ENCODE peak calls at places on chromosomes 7 and 10, in six cellular contexts. M, E, K, O, J and Y are unnamed samples.

GRCh38 chr7:107857541-107857912 is 33.5 kb upstream of the DLD start:
- DNase-seq in M (no peak), E (no peak), K (no peak), O (no peak), J (peak; percentile 54), Y (peak; percentile 33)

GRCh38 chr10:44801383-44802327 is 109.5 kb upstream of the TMEM72 start:
- DNase-seq in M (peak; percentile 90), E (no peak), K (peak; percentile 71), O (peak; percentile 1), J (peak; percentile 98), Y (peak; percentile 97)

GRCh38 chr10:80462277-80462985 is 8.3 kb downstream of the TSPAN14 start:
- DNase-seq in M (no peak), E (peak; percentile 51), K (no peak), O (no peak), J (no peak), Y (peak; percentile 34)

GRCh38 chr10:17880596-17880995 is 71.1 kb upstream of the SLC39A12 start:
- DNase-seq in M (no peak), E (no peak), K (no peak), O (no peak), J (no peak), Y (no peak)

GRCh38 chr7:114939484-114940097 is 17.7 kb downstream of the MDFIC start:
- DNase-seq in M (no peak), E (peak; percentile 73), K (no peak), O (no peak), J (no peak), Y (no peak)

GRCh38 chr7:138828302-138828701 is 30.3 kb upstream of the ATP6V0A4 start:
- DNase-seq in M (no peak), E (no peak), K (no peak), O (no peak), J (no peak), Y (no peak)

GRCh38 chr10:99234739-99235468 is 748 bp downstream of the HPSE2 start:
- DNase-seq in M (no peak), E (no peak), K (no peak), O (no peak), J (no peak), Y (peak; percentile 0)

GRCh38 chr7:107353701-107354100 is 116.2 kb upstream of the GPR22 start:
- DNase-seq in M (no peak), E (no peak), K (no peak), O (no peak), J (peak; percentile 23), Y (peak; percentile 79)

GRCh38 chr10:99983280-99983988 is 26.3 kb downstream of the DNMBP start:
- DNase-seq in M (no peak), E (no peak), K (no peak), O (no peak), J (peak; percentile 91), Y (peak; percentile 79)

GRCh38 chr7:77648742-77649338 is 47.4 kb upstream of the RSBN1L start:
- DNase-seq in M (no peak), E (no peak), K (no peak), O (no peak), J (no peak), Y (no peak)

GRCh38 chr7:47128719-47129118 is 453.2 kb downstream of the TNS3 start:
- DNase-seq in M (no peak), E (no peak), K (no peak), O (no peak), J (no peak), Y (no peak)

GRCh38 chr7:103630318-103630717 is 184.3 kb upstream of the SLC26A5 start:
- DNase-seq in M (peak; percentile 46), E (no peak), K (peak; percentile 46), O (no peak), J (peak; percentile 50), Y (peak; percentile 60)

GRCh38 chr10:97024181-97025073 is 161.3 kb downstream of the SLIT1 start:
- DNase-seq in M (no peak), E (no peak), K (peak; percentile 70), O (no peak), J (peak; percentile 86), Y (peak; percentile 93)

GRCh38 chr10:75408911-75409885 is 7.6 kb upstream of the ZNF503 start:
- DNase-seq in M (peak; percentile 76), E (peak; percentile 68), K (peak; percentile 83), O (no peak), J (peak; percentile 58), Y (no peak)

GRCh38 chr7:16460789-16461465 is 4.6 kb downstream of the SOSTDC1 start:
- DNase-seq in M (no peak), E (no peak), K (no peak), O (no peak), J (no peak), Y (no peak)

GRCh38 chr10:110151871-110152270 is 55.5 kb upstream of the MXI1 start:
- DNase-seq in M (no peak), E (no peak), K (no peak), O (no peak), J (no peak), Y (no peak)

GRCh38 chr7:91630581-91631370 is 249.7 kb downstream of the MTERF1 start:
- DNase-seq in M (no peak), E (no peak), K (no peak), O (no peak), J (no peak), Y (no peak)

GRCh38 chr7:73773700-73774517 is 3.8 kb upstream of the CLDN3 start:
- DNase-seq in M (no peak), E (no peak), K (no peak), O (no peak), J (no peak), Y (no peak)

GRCh38 chr7:47416454-47417121 is 165.3 kb downstream of the TNS3 start:
- DNase-seq in M (no peak), E (no peak), K (no peak), O (no peak), J (no peak), Y (no peak)

GRCh38 chr10:114172776-114173555 is 1.0 kb downstream of the CCDC186 start:
- DNase-seq in M (no peak), E (no peak), K (peak; percentile 17), O (no peak), J (no peak), Y (no peak)

GRCh38 chr10:48289652-48290238 is 15.2 kb upstream of the FRMPD2 start:
- DNase-seq in M (peak; percentile 53), E (peak; percentile 79), K (peak; percentile 30), O (peak; percentile 60), J (peak; percentile 51), Y (peak; percentile 40)

GRCh38 chr10:1347962-1348772 is 292.0 kb downstream of the WDR37 start:
- DNase-seq in M (no peak), E (no peak), K (no peak), O (no peak), J (no peak), Y (no peak)

GRCh38 chr7:77453531-77453930 is 37.4 kb upstream of the GSAP start:
- DNase-seq in M (no peak), E (no peak), K (no peak), O (peak; percentile 36), J (peak; percentile 12), Y (peak; percentile 57)

GRCh38 chr7:132508724-132509348 is 67.4 kb downstream of the PLXNA4 start:
- DNase-seq in M (no peak), E (no peak), K (no peak), O (no peak), J (no peak), Y (no peak)

GRCh38 chr7:130415019-130415418 is 25.8 kb downstream of the CEP41 start:
- DNase-seq in M (no peak), E (no peak), K (no peak), O (no peak), J (no peak), Y (no peak)

GRCh38 chr7:37494940-37495339 is 46.3 kb upstream of the ELMO1 start:
- DNase-seq in M (no peak), E (no peak), K (no peak), O (no peak), J (no peak), Y (no peak)

GRCh38 chr10:124266468-124267230 is 152.1 kb downstream of the OAT start:
- DNase-seq in M (no peak), E (no peak), K (peak; percentile 62), O (no peak), J (no peak), Y (no peak)

GRCh38 chr10:88319960-88320517 is 263.1 kb downstream of the RNLS start:
- DNase-seq in M (no peak), E (no peak), K (no peak), O (no peak), J (no peak), Y (no peak)

GRCh38 chr7:141462958-141463357 is 88.3 kb upstream of the AGK start:
- DNase-seq in M (no peak), E (no peak), K (no peak), O (peak; percentile 21), J (no peak), Y (no peak)

GRCh38 chr7:835491-836401 is 3.5 kb downstream of the SUN1 start:
- DNase-seq in M (no peak), E (no peak), K (peak; percentile 88), O (no peak), J (no peak), Y (no peak)

GRCh38 chr7:18927134-18927533 is 190.3 kb downstream of the TWIST1 start:
- DNase-seq in M (no peak), E (no peak), K (peak; percentile 55), O (no peak), J (peak; percentile 26), Y (peak; percentile 72)

GRCh38 chr10:49633327-49634045 is 19.6 kb downstream of the CHAT start:
- DNase-seq in M (no peak), E (peak; percentile 25), K (no peak), O (no peak), J (no peak), Y (no peak)

GRCh38 chr7:17298840-17299476 is 506 bp downstream of the AHR start:
- DNase-seq in M (no peak), E (peak; percentile 87), K (no peak), O (no peak), J (peak; percentile 58), Y (peak; percentile 12)

GRCh38 chr10:71255817-71256660 is 43.7 kb downstream of the UNC5B start:
- DNase-seq in M (peak; percentile 49), E (no peak), K (no peak), O (peak; percentile 17), J (peak; percentile 81), Y (peak; percentile 91)

GRCh38 chr10:124343351-124344265 is 75.1 kb downstream of the OAT start:
- DNase-seq in M (no peak), E (peak; percentile 50), K (no peak), O (no peak), J (no peak), Y (no peak)

GRCh38 chr7:90629306-90629918 is 33.3 kb downstream of the CDK14 start:
- DNase-seq in M (no peak), E (no peak), K (peak; percentile 41), O (peak; percentile 10), J (peak; percentile 68), Y (peak; percentile 63)

GRCh38 chr10:122140477-122140902 is 130.6 kb upstream of the BTBD16 start:
- DNase-seq in M (no peak), E (no peak), K (peak; percentile 67), O (no peak), J (peak; percentile 75), Y (peak; percentile 66)